ENCODE peak calls at places on chromosomes 13 and 19, in nine cellular contexts. One of them, this sample, is unnamed.

GRCh38 chr19:57813919-57814504 is 701 bp downstream of the ZNF552 start:
- DNase-seq in adrenal gland: peak
- DNase-seq in esophagus muscularis mucosa: no peak
- DNase-seq in gastrocnemius medialis: no peak
- DNase-seq in body of pancreas: no peak
- DNase-seq in ovary: no peak
- DNase-seq in tibial nerve: no peak
- DNase-seq in IMR-90: no peak
- DNase-seq in uterus: no peak
- DNase-seq in this sample: no peak

GRCh38 chr13:41842029-41842428 is 118.9 kb downstream of the VWA8 start:
- DNase-seq in adrenal gland: peak
- DNase-seq in esophagus muscularis mucosa: no peak
- DNase-seq in gastrocnemius medialis: no peak
- DNase-seq in body of pancreas: no peak
- DNase-seq in ovary: no peak
- DNase-seq in tibial nerve: no peak
- DNase-seq in IMR-90: peak
- DNase-seq in uterus: peak
- DNase-seq in this sample: no peak

GRCh38 chr13:25847145-25847544 is 204.7 kb downstream of the SHISA2 start:
- DNase-seq in adrenal gland: no peak
- DNase-seq in esophagus muscularis mucosa: no peak
- DNase-seq in gastrocnemius medialis: no peak
- DNase-seq in body of pancreas: no peak
- DNase-seq in ovary: no peak
- DNase-seq in tibial nerve: no peak
- DNase-seq in IMR-90: no peak
- DNase-seq in uterus: no peak
- DNase-seq in this sample: no peak

GRCh38 chr13:99314640-99315176 is 7.5 kb upstream of the GPR183 start:
- DNase-seq in adrenal gland: no peak
- DNase-seq in esophagus muscularis mucosa: no peak
- DNase-seq in gastrocnemius medialis: no peak
- DNase-seq in body of pancreas: no peak
- DNase-seq in ovary: no peak
- DNase-seq in tibial nerve: no peak
- DNase-seq in IMR-90: peak
- DNase-seq in uterus: no peak
- DNase-seq in this sample: no peak

GRCh38 chr19:3387645-3388589 is 21.5 kb downstream of the NFIC start:
- DNase-seq in adrenal gland: peak
- DNase-seq in esophagus muscularis mucosa: peak
- DNase-seq in gastrocnemius medialis: peak
- DNase-seq in body of pancreas: peak
- DNase-seq in ovary: peak
- DNase-seq in tibial nerve: peak
- DNase-seq in IMR-90: peak
- DNase-seq in uterus: peak
- DNase-seq in this sample: peak

GRCh38 chr13:59745395-59745788 is 418.3 kb downstream of the DIAPH3 start:
- DNase-seq in adrenal gland: no peak
- DNase-seq in esophagus muscularis mucosa: no peak
- DNase-seq in gastrocnemius medialis: no peak
- DNase-seq in body of pancreas: no peak
- DNase-seq in ovary: no peak
- DNase-seq in tibial nerve: no peak
- DNase-seq in IMR-90: peak
- DNase-seq in uterus: no peak
- DNase-seq in this sample: no peak

GRCh38 chr19:1315470-1316166 is 29.9 kb downstream of the EFNA2 start:
- DNase-seq in adrenal gland: peak
- DNase-seq in esophagus muscularis mucosa: no peak
- DNase-seq in gastrocnemius medialis: no peak
- DNase-seq in body of pancreas: peak
- DNase-seq in ovary: peak
- DNase-seq in tibial nerve: no peak
- DNase-seq in IMR-90: peak
- DNase-seq in uterus: no peak
- DNase-seq in this sample: peak

GRCh38 chr19:13150919-13151604 is 851 bp downstream of the IER2 start:
- DNase-seq in adrenal gland: peak
- DNase-seq in esophagus muscularis mucosa: no peak
- DNase-seq in gastrocnemius medialis: no peak
- DNase-seq in body of pancreas: peak
- DNase-seq in ovary: peak
- DNase-seq in tibial nerve: peak
- DNase-seq in IMR-90: no peak
- DNase-seq in uterus: peak
- DNase-seq in this sample: peak

GRCh38 chr19:50478901-50479715 is 2.5 kb upstream of the GARIN5A start:
- DNase-seq in adrenal gland: no peak
- DNase-seq in esophagus muscularis mucosa: no peak
- DNase-seq in gastrocnemius medialis: no peak
- DNase-seq in body of pancreas: no peak
- DNase-seq in ovary: no peak
- DNase-seq in tibial nerve: no peak
- DNase-seq in IMR-90: peak
- DNase-seq in uterus: no peak
- DNase-seq in this sample: no peak

GRCh38 chr19:44509478-44509877 is 9.2 kb upstream of the ZNF180 start:
- DNase-seq in adrenal gland: no peak
- DNase-seq in esophagus muscularis mucosa: no peak
- DNase-seq in gastrocnemius medialis: no peak
- DNase-seq in body of pancreas: no peak
- DNase-seq in ovary: no peak
- DNase-seq in tibial nerve: no peak
- DNase-seq in IMR-90: no peak
- DNase-seq in uterus: no peak
- DNase-seq in this sample: no peak

GRCh38 chr13:24692541-24692940 is 12.3 kb downstream of the ATP12A start:
- DNase-seq in adrenal gland: no peak
- DNase-seq in esophagus muscularis mucosa: no peak
- DNase-seq in gastrocnemius medialis: no peak
- DNase-seq in body of pancreas: peak
- DNase-seq in ovary: no peak
- DNase-seq in tibial nerve: peak
- DNase-seq in IMR-90: peak
- DNase-seq in uterus: no peak
- DNase-seq in this sample: no peak

GRCh38 chr19:5152013-5152763 is 183.3 kb downstream of the KDM4B start:
- DNase-seq in adrenal gland: no peak
- DNase-seq in esophagus muscularis mucosa: no peak
- DNase-seq in gastrocnemius medialis: no peak
- DNase-seq in body of pancreas: no peak
- DNase-seq in ovary: no peak
- DNase-seq in tibial nerve: no peak
- DNase-seq in IMR-90: no peak
- DNase-seq in uterus: no peak
- DNase-seq in this sample: no peak

GRCh38 chr19:2035590-2035991 is 15.5 kb downstream of the MKNK2 start:
- DNase-seq in adrenal gland: no peak
- DNase-seq in esophagus muscularis mucosa: no peak
- DNase-seq in gastrocnemius medialis: no peak
- DNase-seq in body of pancreas: no peak
- DNase-seq in ovary: no peak
- DNase-seq in tibial nerve: no peak
- DNase-seq in IMR-90: no peak
- DNase-seq in uterus: no peak
- DNase-seq in this sample: no peak

GRCh38 chr13:21031594-21031993 is 29.8 kb downstream of the LATS2 start:
- DNase-seq in adrenal gland: no peak
- DNase-seq in esophagus muscularis mucosa: no peak
- DNase-seq in gastrocnemius medialis: no peak
- DNase-seq in body of pancreas: no peak
- DNase-seq in ovary: no peak
- DNase-seq in tibial nerve: no peak
- DNase-seq in IMR-90: no peak
- DNase-seq in uterus: no peak
- DNase-seq in this sample: no peak

GRCh38 chr13:52016296-52016695 is 4.1 kb downstream of the ALG11 start:
- DNase-seq in adrenal gland: no peak
- DNase-seq in esophagus muscularis mucosa: no peak
- DNase-seq in gastrocnemius medialis: no peak
- DNase-seq in body of pancreas: no peak
- DNase-seq in ovary: no peak
- DNase-seq in tibial nerve: no peak
- DNase-seq in IMR-90: no peak
- DNase-seq in uterus: no peak
- DNase-seq in this sample: no peak
- TF ChIP-seq POLR2A in adrenal gland: no peak
- TF ChIP-seq POLR2A in esophagus muscularis mucosa: no peak
- TF ChIP-seq POLR2A in gastrocnemius medialis: no peak
- TF ChIP-seq POLR2A in body of pancreas: no peak
- TF ChIP-seq POLR2A in ovary: no peak
- TF ChIP-seq POLR2A in tibial nerve: no peak
- TF ChIP-seq POLR2A in IMR-90: no peak
- TF ChIP-seq POLR2A in uterus: no peak
- TF ChIP-seq POLR2A in this sample: no peak

GRCh38 chr13:49443327-49443688 is 556 bp downstream of the CAB39L start:
- DNase-seq in adrenal gland: no peak
- DNase-seq in esophagus muscularis mucosa: no peak
- DNase-seq in gastrocnemius medialis: no peak
- DNase-seq in body of pancreas: no peak
- DNase-seq in ovary: no peak
- DNase-seq in tibial nerve: no peak
- DNase-seq in IMR-90: peak
- DNase-seq in uterus: no peak
- DNase-seq in this sample: no peak

GRCh38 chr13:49443689-49444516 is at the start of the genes CAB39L and SETDB2:
- DNase-seq in adrenal gland: peak
- DNase-seq in esophagus muscularis mucosa: peak
- DNase-seq in gastrocnemius medialis: peak
- DNase-seq in body of pancreas: peak
- DNase-seq in ovary: peak
- DNase-seq in tibial nerve: peak
- DNase-seq in IMR-90: peak
- DNase-seq in uterus: peak
- DNase-seq in this sample: peak

GRCh38 chr13:49446473-49446872 is 2.4 kb downstream of the SETDB2 start:
- DNase-seq in adrenal gland: no peak
- DNase-seq in esophagus muscularis mucosa: no peak
- DNase-seq in gastrocnemius medialis: no peak
- DNase-seq in body of pancreas: no peak
- DNase-seq in ovary: no peak
- DNase-seq in tibial nerve: no peak
- DNase-seq in IMR-90: no peak
- DNase-seq in uterus: no peak
- DNase-seq in this sample: no peak

GRCh38 chr13:49441846-49442245 is 2.0 kb downstream of the CAB39L start:
- DNase-seq in adrenal gland: no peak
- DNase-seq in esophagus muscularis mucosa: no peak
- DNase-seq in gastrocnemius medialis: no peak
- DNase-seq in body of pancreas: no peak
- DNase-seq in ovary: no peak
- DNase-seq in tibial nerve: no peak
- DNase-seq in IMR-90: peak
- DNase-seq in uterus: no peak
- DNase-seq in this sample: no peak

DNA sequence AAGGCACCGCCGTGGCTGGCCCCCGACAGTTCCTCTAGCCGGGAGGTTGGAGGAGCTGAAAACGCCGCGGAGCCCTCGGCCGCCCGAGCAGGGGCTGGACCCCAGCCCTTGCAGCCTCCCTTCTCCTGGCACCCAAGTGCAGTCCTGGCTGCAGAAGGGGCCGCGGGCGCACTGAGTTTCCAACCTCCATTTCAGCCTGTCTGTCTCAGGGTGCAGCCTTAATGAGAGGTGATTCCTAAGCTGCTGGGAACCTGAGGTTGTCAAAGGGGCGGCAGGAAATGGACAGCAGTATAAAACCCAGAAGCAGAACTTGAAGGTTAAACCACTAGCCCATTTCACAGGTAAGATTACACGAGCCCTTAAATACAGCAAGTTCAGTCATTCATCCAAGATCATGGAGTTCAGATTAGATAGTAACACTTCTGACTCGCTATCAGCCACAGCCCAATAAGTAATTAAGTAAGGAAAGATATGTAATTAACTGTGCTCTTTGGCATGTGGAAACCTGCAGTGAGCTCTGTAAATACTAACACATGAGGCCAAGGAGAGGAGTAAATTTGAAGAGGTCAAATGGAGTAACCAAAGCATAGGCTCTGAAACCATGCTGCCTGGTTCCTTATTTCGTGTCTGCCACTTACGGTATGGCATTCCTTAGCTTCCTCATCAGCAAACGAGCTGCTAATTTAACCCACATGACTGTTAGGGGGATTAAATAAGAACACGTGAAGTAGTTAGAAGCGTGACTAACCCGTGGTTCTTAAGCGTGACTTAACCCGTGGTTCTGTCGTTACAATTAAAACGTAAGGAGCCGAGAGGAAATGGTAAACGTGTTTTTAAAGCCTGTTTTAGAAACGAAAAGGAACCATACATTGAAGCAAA is 682 bp downstream of the SETDB2 start:
- DNase-seq in adrenal gland: no peak
- DNase-seq in esophagus muscularis mucosa: no peak
- DNase-seq in gastrocnemius medialis: peak
- DNase-seq in body of pancreas: peak
- DNase-seq in ovary: no peak
- DNase-seq in tibial nerve: peak
- DNase-seq in IMR-90: peak
- DNase-seq in uterus: peak
- DNase-seq in this sample: peak
- TF ChIP-seq POLR2A in adrenal gland: peak
- TF ChIP-seq POLR2A in esophagus muscularis mucosa: peak
- TF ChIP-seq POLR2A in gastrocnemius medialis: peak
- TF ChIP-seq POLR2A in body of pancreas: no peak
- TF ChIP-seq POLR2A in ovary: peak
- TF ChIP-seq POLR2A in tibial nerve: peak
- TF ChIP-seq POLR2A in IMR-90: no peak
- TF ChIP-seq POLR2A in uterus: peak
- TF ChIP-seq POLR2A in this sample: no peak

GRCh38 chr19:11116507-11116906 is 27.2 kb downstream of the LDLR start:
- DNase-seq in adrenal gland: no peak
- DNase-seq in esophagus muscularis mucosa: no peak
- DNase-seq in gastrocnemius medialis: no peak
- DNase-seq in body of pancreas: no peak
- DNase-seq in ovary: peak
- DNase-seq in tibial nerve: no peak
- DNase-seq in IMR-90: no peak
- DNase-seq in uterus: no peak
- DNase-seq in this sample: no peak
- TF ChIP-seq POLR2A in adrenal gland: no peak
- TF ChIP-seq POLR2A in esophagus muscularis mucosa: no peak
- TF ChIP-seq POLR2A in gastrocnemius medialis: no peak
- TF ChIP-seq POLR2A in body of pancreas: no peak
- TF ChIP-seq POLR2A in ovary: no peak
- TF ChIP-seq POLR2A in tibial nerve: no peak
- TF ChIP-seq POLR2A in IMR-90: no peak
- TF ChIP-seq POLR2A in uterus: no peak
- TF ChIP-seq POLR2A in this sample: no peak

GRCh38 chr19:55640577-55641375 is at the start of gene ZNF580:
- DNase-seq in adrenal gland: peak
- DNase-seq in esophagus muscularis mucosa: no peak
- DNase-seq in gastrocnemius medialis: no peak
- DNase-seq in body of pancreas: peak
- DNase-seq in ovary: peak
- DNase-seq in tibial nerve: peak
- DNase-seq in IMR-90: peak
- DNase-seq in uterus: no peak
- DNase-seq in this sample: peak
- TF ChIP-seq POLR2A in adrenal gland: peak
- TF ChIP-seq POLR2A in esophagus muscularis mucosa: no peak
- TF ChIP-seq POLR2A in gastrocnemius medialis: no peak
- TF ChIP-seq POLR2A in body of pancreas: peak
- TF ChIP-seq POLR2A in ovary: peak
- TF ChIP-seq POLR2A in tibial nerve: no peak
- TF ChIP-seq POLR2A in IMR-90: no peak
- TF ChIP-seq POLR2A in uterus: peak
- TF ChIP-seq POLR2A in this sample: peak